ENCODE peak calls at places on chromosomes 2 and 18, in five cellular contexts. One of them, this sample, is unnamed.

GRCh38 chr18:47969851-47970250 is 39.4 kb upstream of the SMAD2 start:
- DNase-seq in A673: no peak
- DNase-seq in stimulated activated CD4-positive, alpha-beta T cell treated with anti-CD3 and anti-CD28 coated beads, Interleukin-15, amount 100 ng/mL, for 1 hour: no peak
- DNase-seq in fibroblast of mammary gland: peak; percentile 12
- DNase-seq in kidney glomerular epithelial cell: no peak
- DNase-seq in this sample: no peak

GRCh38 chr2:186554850-186555785 is 34.7 kb upstream of the ITGAV start:
- DNase-seq in A673: no peak
- DNase-seq in kidney glomerular epithelial cell: peak; percentile 21
- DNase-seq in stimulated activated CD4-positive, alpha-beta T cell treated with anti-CD3 and anti-CD28 coated beads, Interleukin-15, amount 100 ng/mL, for 1 hour: no peak
- DNase-seq in fibroblast of mammary gland: no peak
- DNase-seq in this sample: no peak

GRCh38 chr18:45839415-45840395 is 14.2 kb downstream of the SIGLEC15 start:
- DNase-seq in fibroblast of mammary gland: peak; percentile 83
- DNase-seq in kidney glomerular epithelial cell: peak; percentile 23
- DNase-seq in stimulated activated CD4-positive, alpha-beta T cell treated with anti-CD3 and anti-CD28 coated beads, Interleukin-15, amount 100 ng/mL, for 1 hour: no peak
- DNase-seq in A673: peak; percentile 68
- DNase-seq in this sample: peak; percentile 72

GRCh38 chr2:234496442-234496834 is 443 bp downstream of the ARL4C start:
- DNase-seq in A673: peak; percentile 11
- DNase-seq in stimulated activated CD4-positive, alpha-beta T cell treated with anti-CD3 and anti-CD28 coated beads, Interleukin-15, amount 100 ng/mL, for 1 hour: no peak
- DNase-seq in fibroblast of mammary gland: peak; percentile 25
- DNase-seq in kidney glomerular epithelial cell: peak; percentile 42
- DNase-seq in this sample: no peak

GRCh38 chr2:61575447-61575859 is 37.3 kb upstream of the XPO1 start:
- DNase-seq in fibroblast of mammary gland: no peak
- DNase-seq in A673: no peak
- DNase-seq in kidney glomerular epithelial cell: peak; percentile 13
- DNase-seq in stimulated activated CD4-positive, alpha-beta T cell treated with anti-CD3 and anti-CD28 coated beads, Interleukin-15, amount 100 ng/mL, for 1 hour: no peak
- DNase-seq in this sample: no peak

GRCh38 chr2:10005461-10005860 is 37.9 kb upstream of the KLF11 start:
- DNase-seq in kidney glomerular epithelial cell: no peak
- DNase-seq in A673: no peak
- DNase-seq in fibroblast of mammary gland: no peak
- DNase-seq in stimulated activated CD4-positive, alpha-beta T cell treated with anti-CD3 and anti-CD28 coated beads, Interleukin-15, amount 100 ng/mL, for 1 hour: no peak
- DNase-seq in this sample: no peak

GRCh38 chr2:18402888-18403287 is 157.6 kb downstream of the RDH14 start:
- DNase-seq in fibroblast of mammary gland: peak; percentile 51
- DNase-seq in kidney glomerular epithelial cell: no peak
- DNase-seq in A673: no peak
- DNase-seq in stimulated activated CD4-positive, alpha-beta T cell treated with anti-CD3 and anti-CD28 coated beads, Interleukin-15, amount 100 ng/mL, for 1 hour: no peak
- DNase-seq in this sample: no peak

GRCh38 chr2:18536697-18537096 is 23.8 kb downstream of the RDH14 start:
- DNase-seq in stimulated activated CD4-positive, alpha-beta T cell treated with anti-CD3 and anti-CD28 coated beads, Interleukin-15, amount 100 ng/mL, for 1 hour: no peak
- DNase-seq in kidney glomerular epithelial cell: no peak
- DNase-seq in fibroblast of mammary gland: no peak
- DNase-seq in A673: no peak
- DNase-seq in this sample: no peak

GRCh38 chr2:190979906-190980629 is 33.9 kb downstream of the STAT1 start:
- DNase-seq in kidney glomerular epithelial cell: no peak
- DNase-seq in stimulated activated CD4-positive, alpha-beta T cell treated with anti-CD3 and anti-CD28 coated beads, Interleukin-15, amount 100 ng/mL, for 1 hour: no peak
- DNase-seq in A673: no peak
- DNase-seq in fibroblast of mammary gland: no peak
- DNase-seq in this sample: no peak

GRCh38 chr2:60515751-60516226 is 37.7 kb downstream of the BCL11A start:
- DNase-seq in stimulated activated CD4-positive, alpha-beta T cell treated with anti-CD3 and anti-CD28 coated beads, Interleukin-15, amount 100 ng/mL, for 1 hour: no peak
- DNase-seq in kidney glomerular epithelial cell: peak; percentile 55
- DNase-seq in A673: peak; percentile 11
- DNase-seq in fibroblast of mammary gland: peak; percentile 46
- DNase-seq in this sample: peak; percentile 24

GRCh38 chr2:23291274-23291673 is 93.7 kb upstream of the KLHL29 start:
- DNase-seq in A673: no peak
- DNase-seq in fibroblast of mammary gland: peak; percentile 21
- DNase-seq in stimulated activated CD4-positive, alpha-beta T cell treated with anti-CD3 and anti-CD28 coated beads, Interleukin-15, amount 100 ng/mL, for 1 hour: no peak
- DNase-seq in kidney glomerular epithelial cell: no peak
- DNase-seq in this sample: no peak